ENCODE peak calls at places on chromosomes 13 and 19, in six cellular contexts. J is HepG2, W is GM12878, I is GM12892, M is K562, N is H1. Y is an unnamed sample.

GRCh38 chr19:15340086-15340485 is 7.7 kb upstream of the BRD4 start:
- DNase-seq in J (no peak), W (no peak), I (no peak), M (no peak), N (no peak), Y (no peak)

GRCh38 chr13:99422556-99423220 is 78.6 kb upstream of the TM9SF2 start:
- DNase-seq in J (no peak), W (no peak), I (no peak), M (no peak), N (no peak), Y (no peak)

GRCh38 chr19:57560049-57560491 is 407 bp upstream of the ZNF550 start:
- DNase-seq in J (no peak), W (no peak), I (no peak), M (no peak), N (no peak), Y (no peak)

GRCh38 chr19:34985249-34986022 is 14.7 kb upstream of the GRAMD1A start:
- DNase-seq in J (no peak), W (no peak), I (no peak), M (no peak), N (no peak), Y (no peak)

GRCh38 chr19:8334458-8335342 is 8.4 kb downstream of the KANK3 start:
- DNase-seq in J (peak), W (no peak), I (peak), M (peak), N (no peak), Y (peak)

GRCh38 chr13:110129076-110129475 is 177.9 kb downstream of the COL4A1 start:
- DNase-seq in J (no peak), W (no peak), I (no peak), M (no peak), N (no peak), Y (no peak)

GRCh38 chr13:104043184-104043583 is 977.0 kb upstream of the SLC10A2 start:
- DNase-seq in J (no peak), W (no peak), I (no peak), M (no peak), N (no peak), Y (no peak)

GRCh38 chr13:103883698-103884097 is 817.5 kb upstream of the SLC10A2 start:
- DNase-seq in J (no peak), W (no peak), I (no peak), M (no peak), N (no peak), Y (no peak)

GRCh38 chr13:74710006-74710405 is 575.8 kb upstream of the KLF12 start:
- DNase-seq in J (no peak), W (no peak), I (no peak), M (no peak), N (no peak), Y (no peak)

GRCh38 chr13:59356607-59357006 is 807.1 kb downstream of the DIAPH3 start:
- DNase-seq in J (no peak), W (no peak), I (no peak), M (peak), N (no peak), Y (no peak)

GRCh38 chr19:32971012-32971595 is 654 bp downstream of the CEP89 start:
- DNase-seq in J (no peak), W (no peak), I (no peak), M (no peak), N (no peak), Y (no peak)

GRCh38 chr19:19062454-19063182 is 1.2 kb upstream of the SLC25A42 start:
- DNase-seq in J (peak), W (no peak), I (no peak), M (peak), N (no peak), Y (no peak)

GRCh38 chr19:19429361-19429760 is 23.9 kb downstream of the GATAD2A start:
- DNase-seq in J (no peak), W (no peak), I (no peak), M (no peak), N (no peak), Y (no peak)

GRCh38 chr13:43730642-43731041 is 56.1 kb downstream of the ENOX1 start:
- DNase-seq in J (no peak), W (no peak), I (no peak), M (no peak), N (no peak), Y (no peak)

GRCh38 chr19:38285567-38285966 is 18.5 kb upstream of the C19orf33 start:
- DNase-seq in J (no peak), W (no peak), I (no peak), M (no peak), N (no peak), Y (no peak)

GRCh38 chr13:40682449-40683240 is 16.2 kb upstream of the FOXO1 start:
- DNase-seq in J (no peak), W (no peak), I (no peak), M (no peak), N (no peak), Y (no peak)

GRCh38 chr13:31107109-31107508 is 54.6 kb downstream of the HSPH1 start:
- DNase-seq in J (no peak), W (no peak), I (no peak), M (no peak), N (no peak), Y (no peak)

GRCh38 chr19:7874080-7874856 is at the start of gene PRR36:
- DNase-seq in J (peak), W (no peak), I (no peak), M (no peak), N (no peak), Y (no peak)

GRCh38 chr19:34432797-34433196 is 4.6 kb downstream of the UBA2 start:
- DNase-seq in J (no peak), W (no peak), I (no peak), M (no peak), N (no peak), Y (no peak)

GRCh38 chr13:51154029-51154555 is 43.0 kb upstream of the C13orf42 start:
- DNase-seq in J (no peak), W (no peak), I (no peak), M (peak), N (no peak), Y (no peak)

GRCh38 chr19:55647732-55648656 is at the start of gene CCDC106:
- DNase-seq in J (peak), W (no peak), I (no peak), M (peak), N (no peak), Y (no peak)

GRCh38 chr19:21022996-21023395 is 2.5 kb downstream of the ZNF430 start:
- DNase-seq in J (peak), W (no peak), I (no peak), M (peak), N (no peak), Y (no peak)

GRCh38 chr19:39843919-39844793 is 2.0 kb downstream of the FBL start:
- DNase-seq in J (peak), W (no peak), I (no peak), M (peak), N (no peak), Y (no peak)

GRCh38 chr13:104408733-104409132 is 1342.5 kb upstream of the SLC10A2 start:
- DNase-seq in J (no peak), W (no peak), I (no peak), M (no peak), N (no peak), Y (no peak)

GRCh38 chr19:345320-345879 is 804 bp upstream of the MIER2 start:
- DNase-seq in J (no peak), W (no peak), I (no peak), M (no peak), N (no peak), Y (no peak)

GRCh38 chr19:912181-913079 is 589 bp downstream of the R3HDM4 start:
- DNase-seq in J (no peak), W (no peak), I (peak), M (peak), N (no peak), Y (no peak)

GRCh38 chr13:33274264-33274663 is 11.3 kb downstream of the STARD13 start:
- DNase-seq in J (no peak), W (no peak), I (no peak), M (no peak), N (no peak), Y (no peak)

GRCh38 chr13:33271759-33272158 is 13.8 kb downstream of the STARD13 start:
- DNase-seq in J (no peak), W (no peak), I (no peak), M (no peak), N (no peak), Y (no peak)

GRCh38 chr13:33272531-33273124 is 12.9 kb downstream of the STARD13 start:
- DNase-seq in J (peak), W (no peak), I (no peak), M (no peak), N (no peak), Y (no peak)

GRCh38 chr13:33275916-33276315 is 9.6 kb downstream of the STARD13 start:
- DNase-seq in J (no peak), W (no peak), I (no peak), M (no peak), N (no peak), Y (no peak)

DNA sequence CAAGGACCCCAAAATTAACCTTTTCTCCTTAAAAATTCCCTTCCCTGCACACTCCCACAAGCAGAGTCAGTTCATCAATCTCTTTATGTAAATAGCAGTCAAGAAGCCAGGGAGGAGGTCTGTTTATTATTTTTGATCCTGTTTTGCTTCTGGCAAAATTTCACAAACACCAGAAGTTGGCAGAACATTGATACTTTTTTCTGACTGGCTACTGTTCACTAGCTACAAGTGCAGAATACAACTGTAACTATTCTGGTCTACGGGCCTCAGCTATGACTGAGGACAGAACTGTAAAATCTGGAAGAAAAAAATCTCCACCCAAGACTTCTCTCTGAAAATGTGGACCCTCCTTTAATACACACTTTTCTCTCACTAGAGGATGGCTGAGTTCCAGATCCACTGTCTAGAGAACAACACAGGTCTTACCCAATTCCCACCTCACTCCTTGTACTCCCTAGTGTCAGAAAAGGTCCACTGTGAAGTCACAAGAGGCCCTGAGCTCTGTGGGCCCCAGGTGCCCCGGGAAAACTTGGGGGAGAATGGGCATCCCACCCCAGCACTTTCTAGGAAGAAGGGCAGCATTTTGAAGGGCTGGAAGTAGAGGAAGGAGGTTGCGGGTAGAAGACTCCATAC is 14.5 kb downstream of the STARD13 start:
- DNase-seq in J (no peak), W (no peak), I (no peak), M (no peak), N (no peak), Y (no peak)
- TF ChIP-seq POLR2AphosphoS5 in J (no peak), W (no peak), I (no peak), M (no peak), N (no peak), Y (no peak)

DNA sequence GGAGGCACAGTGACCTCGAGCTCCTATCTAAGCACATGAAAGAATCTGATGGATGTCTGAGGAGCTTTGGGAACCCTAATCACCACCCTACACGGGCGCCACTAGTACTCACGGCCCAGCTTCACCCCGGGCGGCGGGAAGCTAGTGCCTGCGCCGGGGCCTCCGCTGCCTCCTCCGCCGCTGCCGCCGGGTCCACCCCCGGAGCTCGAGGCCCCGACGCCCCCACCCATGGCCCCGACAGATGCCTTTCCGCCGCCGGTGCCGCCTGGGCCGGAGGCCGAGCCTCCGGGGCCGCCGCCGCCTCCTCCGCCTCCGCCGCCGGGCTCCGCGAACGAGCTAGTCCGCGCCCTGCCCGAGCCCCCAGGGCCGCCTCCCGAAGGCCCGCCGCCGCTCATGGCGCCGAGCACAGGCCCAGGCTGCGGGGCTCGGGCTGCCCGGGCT is 311 bp downstream of the GSK3A start:
- DNase-seq in J (no peak), W (no peak), I (no peak), M (peak), N (no peak), Y (no peak)
- TF ChIP-seq TAF1 in J (no peak), W (no peak), I (no peak), M (no peak), N (no peak), Y (no peak)

GRCh38 chr13:49669735-49670309 is 21.5 kb downstream of the EBPL start:
- DNase-seq in J (peak), W (no peak), I (no peak), M (peak), N (no peak), Y (no peak)
- TF ChIP-seq POLR2A in J (no peak), W (no peak), I (no peak), M (no peak), N (no peak), Y (no peak)

DNA sequence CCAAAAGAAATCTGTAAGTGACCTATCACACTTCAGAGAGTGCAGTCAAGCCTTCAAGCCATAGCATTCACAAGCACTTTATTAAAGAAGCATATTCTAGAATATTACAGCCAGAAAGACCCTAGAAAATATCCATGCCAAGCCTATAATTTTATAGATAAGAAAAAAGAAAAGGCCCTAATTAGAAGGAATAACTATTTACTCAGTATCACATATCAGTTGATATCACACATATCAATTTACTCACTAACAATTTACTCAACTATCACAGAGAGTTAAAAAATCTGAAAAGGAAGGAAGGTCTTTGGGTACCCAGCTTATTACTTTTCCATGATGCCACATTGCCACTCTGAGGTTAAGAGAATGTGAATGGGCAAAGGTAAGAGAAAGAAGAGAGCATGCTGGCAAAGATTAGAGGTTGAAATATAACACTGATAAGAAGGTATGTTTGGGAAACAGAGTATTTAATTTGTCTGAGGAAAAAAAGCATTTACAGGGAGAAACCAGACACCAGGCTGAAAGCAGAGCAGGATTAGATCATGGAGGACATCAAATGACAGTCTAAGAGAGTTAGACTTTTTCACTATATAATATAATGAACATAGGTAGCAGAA is 186.2 kb downstream of the VWA8 start:
- DNase-seq in J (no peak), W (no peak), I (no peak), M (no peak), N (no peak), Y (no peak)
- TF ChIP-seq POLR2AphosphoS5 in J (no peak), W (no peak), I (no peak), M (no peak), N (no peak), Y (no peak)

GRCh38 chr13:113371061-113371460 is 7.1 kb upstream of the GRTP1 start:
- DNase-seq in J (no peak), W (no peak), I (no peak), M (no peak), N (no peak), Y (no peak)
- TF ChIP-seq TAF1 in J (no peak), W (no peak), I (no peak), M (no peak), N (no peak), Y (no peak)

GRCh38 chr19:48333467-48334384 is 8.4 kb downstream of the EMP3 start:
- DNase-seq in J (no peak), W (peak), I (peak), M (peak), N (no peak), Y (peak)
- TF ChIP-seq POLR2A in J (no peak), W (peak), I (peak), M (peak), N (no peak), Y (peak)

DNA sequence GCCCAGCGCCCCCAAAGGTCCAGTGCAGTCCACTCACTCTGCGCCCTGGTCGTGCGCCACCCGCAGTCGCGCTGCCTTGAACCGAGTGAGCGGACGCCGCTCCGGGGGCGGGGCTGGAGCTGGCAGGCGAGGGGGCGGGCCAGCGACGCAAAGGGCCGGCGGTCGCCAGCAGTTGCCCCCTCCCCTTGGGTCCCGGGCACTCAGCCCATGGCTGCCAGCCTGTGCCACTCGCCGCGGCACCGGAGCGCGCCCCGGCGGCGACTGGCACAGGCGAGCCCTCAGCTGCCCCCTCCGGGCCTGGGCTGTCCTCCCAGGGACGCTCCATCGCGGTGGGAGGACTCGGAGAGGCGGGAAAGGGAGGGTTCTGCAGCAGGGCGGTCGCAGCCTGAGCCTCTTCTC is at the start of gene S1PR5:
- DNase-seq in J (no peak), W (no peak), I (no peak), M (peak), N (no peak), Y (no peak)
- TF ChIP-seq POLR2AphosphoS5 in J (no peak), W (no peak), I (no peak), M (no peak), N (no peak), Y (no peak)

DNA sequence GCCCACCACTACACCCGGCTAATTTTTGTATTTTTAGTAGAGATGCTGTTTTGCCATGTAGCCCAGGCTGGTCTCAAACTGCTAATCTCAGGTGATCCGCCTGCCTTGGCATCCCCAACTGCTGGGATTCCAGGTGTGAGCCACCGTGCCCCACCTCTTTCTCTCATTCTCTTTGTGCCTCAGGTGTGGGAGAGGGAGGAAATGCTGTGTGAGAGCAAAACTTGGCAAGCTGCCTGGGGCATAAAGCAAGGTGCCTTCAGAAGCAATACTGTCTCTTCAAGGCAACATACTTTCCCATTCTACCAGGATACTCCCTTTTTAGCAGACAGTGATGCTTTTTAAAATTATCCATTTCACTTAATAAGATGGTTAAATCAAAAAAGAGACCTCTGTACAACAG is 53.2 kb upstream of the RFC3 start:
- DNase-seq in J (no peak), W (no peak), I (no peak), M (no peak), N (no peak), Y (no peak)
- TF ChIP-seq TAF1 in J (no peak), W (no peak), I (no peak), M (no peak), N (no peak), Y (no peak)

DNA sequence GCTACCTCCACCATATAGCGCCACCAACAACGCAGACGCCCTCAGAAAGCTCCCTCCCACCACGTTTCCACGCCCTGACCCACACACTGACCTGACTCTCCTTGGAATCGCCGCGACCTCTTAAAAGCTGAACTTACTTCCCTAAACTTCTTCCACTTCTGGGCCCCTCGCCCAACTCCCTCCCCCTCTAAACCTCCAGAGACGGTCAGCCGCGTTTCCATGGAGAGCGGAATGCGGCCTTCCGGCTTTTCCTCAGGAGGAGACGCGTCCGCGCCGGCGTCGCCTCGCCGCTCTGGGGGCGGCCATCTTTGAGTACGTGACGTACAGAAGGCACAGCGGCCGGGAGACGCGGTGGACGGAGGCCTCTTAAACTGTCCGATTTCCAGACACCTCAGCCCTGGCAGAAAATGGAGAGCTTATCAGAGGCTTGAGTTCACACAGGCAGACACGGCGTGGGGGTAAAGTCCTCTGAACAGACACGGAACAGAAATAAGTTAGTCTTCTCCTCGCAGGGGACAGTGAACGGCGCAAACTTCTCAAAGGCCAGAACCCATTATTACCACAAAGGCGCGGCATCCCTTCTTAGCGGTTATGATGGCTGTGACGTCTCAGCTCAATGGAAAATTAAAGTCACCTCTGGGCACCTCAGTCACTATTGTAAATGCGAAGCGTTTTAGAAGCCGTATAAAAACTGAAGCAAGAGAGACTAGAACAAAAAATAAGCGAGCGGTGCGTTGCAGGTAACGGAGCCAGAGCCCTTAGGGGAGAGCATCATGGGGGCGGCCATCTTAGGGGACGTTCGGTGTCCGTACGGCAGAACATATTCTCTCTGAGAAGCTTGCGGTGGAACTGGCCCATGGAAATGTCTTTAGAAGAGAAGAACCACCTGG is at the start of gene ZNF432:
- DNase-seq in J (peak), W (peak), I (peak), M (peak), N (peak), Y (peak)
- TF ChIP-seq POLR2A in J (peak), W (peak), I (peak), M (peak), N (peak), Y (peak)